ENCODE peak calls at places on chromosomes 1 and 21, in eight cellular contexts. F, L, T, R, X, Q, D and I are unnamed samples.

GRCh38 chr21:44454747-44455523 is at the start of gene LRRC3:
- DNase-seq in D (peak; percentile 96), L (peak; percentile 76), R (peak; percentile 59), F (peak; percentile 71), Q (peak; percentile 70), X (peak; percentile 83), T (peak; percentile 76), I (peak; percentile 73)

GRCh38 chr1:182091083-182091482 is 29.6 kb upstream of the ZNF648 start:
- DNase-seq in F (no peak), L (no peak), T (no peak), X (no peak), Q (no peak), R (no peak), D (no peak), I (no peak)

GRCh38 chr1:156958247-156958714 is 37.8 kb downstream of the LRRC71 start:
- DNase-seq in L (no peak), F (no peak), T (no peak), R (peak; percentile 35), Q (no peak), D (no peak), X (no peak), I (no peak)

GRCh38 chr1:214542275-214543199 is 8.9 kb downstream of the PTPN14 start:
- DNase-seq in D (no peak), X (no peak), R (no peak), L (no peak), T (no peak), Q (no peak), F (no peak), I (no peak)

GRCh38 chr1:71557138-71557537 is 476.3 kb upstream of the ZRANB2 start:
- DNase-seq in F (no peak), D (no peak), Q (no peak), T (no peak), X (no peak), L (no peak), R (no peak), I (no peak)

GRCh38 chr1:11042065-11042464 is 5.0 kb downstream of the MASP2 start:
- DNase-seq in R (no peak), X (no peak), T (no peak), F (no peak), D (no peak), Q (no peak), L (no peak), I (no peak)

GRCh38 chr1:150836129-150836773 is 28.2 kb upstream of the CTSK start:
- DNase-seq in L (no peak), R (no peak), F (no peak), Q (no peak), X (no peak), T (no peak), D (no peak), I (no peak)

GRCh38 chr1:183385746-183386145 is 32.4 kb downstream of the NMNAT2 start:
- DNase-seq in F (no peak), R (peak; percentile 6), Q (no peak), T (no peak), X (no peak), D (no peak), L (no peak), I (no peak)

GRCh38 chr1:201126832-201127754 is at the start of gene ASCL5:
- DNase-seq in T (no peak), X (no peak), D (peak; percentile 66), Q (peak; percentile 80), L (no peak), R (no peak), F (no peak), I (peak; percentile 72)

GRCh38 chr1:210262167-210262896 is 29.7 kb downstream of the SERTAD4 start:
- DNase-seq in L (no peak), D (no peak), T (no peak), R (no peak), F (no peak), X (no peak), Q (peak; percentile 29), I (no peak)

GRCh38 chr1:73943270-73943669 is 254.7 kb downstream of the LRRIQ3 start:
- DNase-seq in T (no peak), Q (no peak), F (no peak), R (no peak), X (no peak), L (no peak), D (no peak), I (no peak)

GRCh38 chr1:203306089-203306969 is 1.0 kb downstream of the BTG2 start:
- DNase-seq in Q (peak; percentile 67), D (peak; percentile 91), T (peak; percentile 63), L (no peak), F (no peak), X (peak; percentile 91), R (peak; percentile 30), I (peak; percentile 51)

GRCh38 chr1:8472668-8473067 is 154.8 kb downstream of the SLC45A1 start:
- DNase-seq in R (no peak), F (no peak), L (peak; percentile 30), T (no peak), X (no peak), D (no peak), Q (no peak), I (no peak)

GRCh38 chr1:211920141-211920572 is 89.6 kb upstream of the LPGAT1 start:
- DNase-seq in R (no peak), Q (peak; percentile 19), D (no peak), L (no peak), X (no peak), T (no peak), F (no peak), I (no peak)

GRCh38 chr1:21273743-21274142 is 16.5 kb downstream of the ECE1 start:
- DNase-seq in X (no peak), D (no peak), R (no peak), L (no peak), T (no peak), Q (no peak), F (no peak), I (no peak)

GRCh38 chr1:20429296-20429695 is 56.7 kb downstream of the CAMK2N1 start:
- DNase-seq in X (no peak), R (no peak), L (no peak), T (no peak), F (no peak), Q (no peak), D (no peak), I (no peak)

GRCh38 chr1:31183927-31184554 is 55.6 kb downstream of the NKAIN1 start:
- DNase-seq in D (no peak), X (no peak), Q (peak; percentile 66), T (peak; percentile 22), F (peak; percentile 29), R (peak; percentile 65), L (peak; percentile 25), I (peak; percentile 27)

GRCh38 chr1:41608242-41608641 is 123.8 kb upstream of the EDN2 start:
- DNase-seq in L (no peak), R (no peak), Q (no peak), D (no peak), T (no peak), F (no peak), X (no peak), I (no peak)

GRCh38 chr1:84698718-84699117 is 8.5 kb upstream of the SSX2IP start:
- DNase-seq in D (no peak), Q (no peak), L (no peak), X (no peak), F (no peak), R (no peak), T (no peak), I (peak; percentile 36)

GRCh38 chr1:19137158-19137557 is 72.9 kb downstream of the UBR4 start:
- DNase-seq in R (no peak), T (no peak), Q (no peak), X (no peak), D (no peak), L (no peak), F (no peak), I (no peak)

GRCh38 chr1:166675213-166675612 is 164.1 kb upstream of the POGK start:
- DNase-seq in Q (no peak), X (no peak), D (no peak), F (no peak), R (no peak), T (no peak), L (no peak), I (no peak)

GRCh38 chr1:162324391-162324790 is 52.3 kb downstream of the SPATA46 start:
- DNase-seq in R (no peak), X (no peak), L (no peak), D (no peak), F (no peak), Q (no peak), T (no peak), I (no peak)

GRCh38 chr21:41976611-41977010 is 22.8 kb upstream of the C2CD2 start:
- DNase-seq in X (no peak), R (no peak), T (no peak), F (no peak), Q (no peak), D (peak; percentile 27), L (no peak), I (no peak)

GRCh38 chr1:109652446-109652845 is 3.5 kb upstream of the GSTM4 start:
- DNase-seq in F (no peak), T (no peak), D (no peak), X (no peak), Q (no peak), L (no peak), R (no peak), I (no peak)

GRCh38 chr1:93346472-93346991 is 825 bp downstream of the DR1 start:
- DNase-seq in L (no peak), T (no peak), Q (peak; percentile 9), F (no peak), X (no peak), R (peak; percentile 60), D (peak; percentile 68), I (no peak)

GRCh38 chr1:203165800-203166161 is 9.8 kb downstream of the MYBPH start:
- DNase-seq in D (peak; percentile 35), F (no peak), L (no peak), T (no peak), Q (no peak), X (no peak), R (no peak), I (no peak)

GRCh38 chr21:34179204-34179935 is 106.0 kb downstream of the MRPS6 start:
- DNase-seq in F (no peak), D (no peak), X (no peak), T (no peak), L (no peak), R (no peak), Q (no peak), I (no peak)

GRCh38 chr1:5995871-5996630 is 3.8 kb upstream of the NPHP4 start:
- DNase-seq in T (no peak), R (no peak), Q (no peak), D (peak; percentile 52), X (no peak), L (no peak), F (no peak), I (no peak)

GRCh38 chr1:45299981-45300668 is 26.6 kb upstream of the HPDL start:
- DNase-seq in T (peak; percentile 30), D (no peak), Q (peak; percentile 36), R (peak; percentile 80), X (peak; percentile 58), F (no peak), L (no peak), I (peak; percentile 51)

GRCh38 chr1:22710688-22711024 is at the start of gene EPHB2:
- DNase-seq in Q (peak; percentile 46), X (no peak), R (peak; percentile 55), F (no peak), L (no peak), D (no peak), T (peak; percentile 39), I (no peak)

GRCh38 chr1:58502519-58502918 is 44.0 kb downstream of the OMA1 start:
- DNase-seq in R (no peak), L (no peak), D (no peak), X (no peak), Q (no peak), F (no peak), T (no peak), I (no peak)

GRCh38 chr1:208230668-208231529 is 13.3 kb downstream of the PLXNA2 start:
- DNase-seq in Q (no peak), T (no peak), R (no peak), X (no peak), F (no peak), D (no peak), L (no peak), I (no peak)

GRCh38 chr1:231390071-231390470 is 32.0 kb downstream of the EGLN1 start:
- DNase-seq in L (no peak), D (no peak), Q (no peak), T (no peak), F (no peak), R (no peak), X (no peak), I (no peak)

GRCh38 chr1:115112496-115113375 is 23.4 kb upstream of the TSPAN2 start:
- DNase-seq in D (no peak), L (peak; percentile 44), T (peak; percentile 73), Q (peak; percentile 53), R (peak; percentile 47), X (peak; percentile 38), F (peak; percentile 45), I (peak; percentile 6)